ENCODE peak calls at places on chromosome 21, in eight cellular contexts. G is SK-N-SH, Q is HCT116, R is transverse colon, I is stomach, M is H1, K is upper lobe of left lung, F is prostate gland. E is an unnamed sample. For H3K4me1, the result is how much of the 10 kb centered on the place peaks cover.

GRCh38 chr21:41345934-41346685 is 15.7 kb upstream of the MX2 start:
- DNase-seq in G (no peak), Q (no peak), R (no peak), I (peak), M (no peak), K (no peak), F (peak), E (no peak)

GRCh38 chr21:32475162-32475812 is 62.8 kb downstream of the EVA1C start:
- DNase-seq in G (no peak), Q (no peak), R (no peak), I (no peak), M (no peak), K (no peak), F (no peak), E (no peak)

GRCh38 chr21:37184784-37185593 is 82.1 kb downstream of the VPS26C start:
- DNase-seq in G (no peak), Q (no peak), R (no peak), I (no peak), M (no peak), K (no peak), F (no peak), E (no peak)

GRCh38 chr21:25708467-25709065 is 26.1 kb downstream of the ATP5PF start:
- DNase-seq in G (peak), Q (peak), R (peak), I (peak), M (no peak), K (no peak), F (peak), E (no peak)

GRCh38 chr21:35593000-35593502 is 467.3 kb downstream of the SETD4 start:
- DNase-seq in G (no peak), Q (no peak), R (no peak), I (no peak), M (no peak), K (no peak), F (no peak), E (no peak)

GRCh38 chr21:26732442-26733221 is 112.6 kb downstream of the ADAMTS1 start:
- DNase-seq in G (peak), Q (no peak), R (peak), I (peak), M (peak), K (peak), F (no peak), E (no peak)

GRCh38 chr21:40587786-40588353 is 259.1 kb downstream of the DSCAM start:
- DNase-seq in G (no peak), Q (no peak), R (no peak), I (no peak), M (no peak), K (no peak), F (no peak), E (no peak)

GRCh38 chr21:35585155-35585554 is 475.2 kb downstream of the SETD4 start:
- DNase-seq in G (no peak), Q (no peak), R (no peak), I (no peak), M (no peak), K (no peak), F (no peak), E (no peak)

GRCh38 chr21:41848971-41849580 is 30.1 kb downstream of the PRDM15 start:
- DNase-seq in G (no peak), Q (no peak), R (no peak), I (no peak), M (no peak), K (no peak), F (no peak), E (no peak)

GRCh38 chr21:15255359-15256157 is 190.8 kb upstream of the NRIP1 start:
- DNase-seq in G (no peak), Q (no peak), R (no peak), I (no peak), M (no peak), K (no peak), F (no peak), E (no peak)

GRCh38 chr21:46023126-46023985 is 41.8 kb downstream of the COL6A1 start:
- DNase-seq in G (no peak), Q (no peak), R (no peak), I (no peak), M (no peak), K (peak), F (no peak), E (peak)
- H3K4me1 ChIP-seq in G (under half), Q (under half), R (half or more), I (under half), M (under half), K (under half), F (under half), E (half or more)

DNA sequence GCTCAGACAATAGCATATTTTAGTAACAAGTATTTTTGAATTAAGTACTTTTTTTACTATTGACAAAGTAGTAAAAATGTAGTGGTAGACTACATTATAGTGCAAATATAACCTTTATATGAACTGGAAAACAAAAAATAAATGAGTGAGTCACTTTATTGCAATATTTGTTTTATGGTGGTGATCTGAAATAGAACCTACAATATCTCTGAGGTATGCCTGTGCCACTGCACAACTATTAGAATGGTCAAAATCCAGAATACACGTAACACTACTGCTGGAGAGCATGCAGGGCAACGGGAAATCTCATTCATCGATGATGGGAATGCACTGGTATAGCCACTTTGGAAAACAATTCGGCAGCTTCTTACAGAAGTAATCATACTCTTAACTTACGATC is 349.0 kb upstream of the NCAM2 start:
- DNase-seq in G (no peak), Q (no peak), R (no peak), I (no peak), M (no peak), K (no peak), F (no peak), E (no peak)
- TF ChIP-seq POLR2AphosphoS5 in G (no peak), Q (no peak), R (no peak), I (no peak), M (no peak), K (no peak), F (no peak), E (no peak)

GRCh38 chr21:28883931-28884330 is 108.7 kb downstream of the LTN1 start:
- DNase-seq in G (no peak), Q (no peak), R (no peak), I (no peak), M (no peak), K (no peak), F (no peak), E (no peak)
- H3K4me1 ChIP-seq in G (under half), Q (under half), R (under half), I (under half), M (under half), K (under half), F (under half), E (under half)

GRCh38 chr21:43728467-43729390 is 9.8 kb downstream of the PDXK start:
- DNase-seq in G (peak), Q (peak), R (peak), I (peak), M (peak), K (peak), F (peak), E (peak)

GRCh38 chr21:43723648-43724047 is 4.7 kb downstream of the PDXK start:
- DNase-seq in G (no peak), Q (no peak), R (no peak), I (no peak), M (no peak), K (no peak), F (no peak), E (no peak)

GRCh38 chr21:43726686-43727570 is 8.0 kb downstream of the PDXK start:
- DNase-seq in G (no peak), Q (no peak), R (no peak), I (no peak), M (no peak), K (no peak), F (no peak), E (no peak)

GRCh38 chr21:43731476-43731875 is 12.5 kb downstream of the PDXK start:
- DNase-seq in G (no peak), Q (no peak), R (no peak), I (peak), M (no peak), K (no peak), F (no peak), E (no peak)

DNA sequence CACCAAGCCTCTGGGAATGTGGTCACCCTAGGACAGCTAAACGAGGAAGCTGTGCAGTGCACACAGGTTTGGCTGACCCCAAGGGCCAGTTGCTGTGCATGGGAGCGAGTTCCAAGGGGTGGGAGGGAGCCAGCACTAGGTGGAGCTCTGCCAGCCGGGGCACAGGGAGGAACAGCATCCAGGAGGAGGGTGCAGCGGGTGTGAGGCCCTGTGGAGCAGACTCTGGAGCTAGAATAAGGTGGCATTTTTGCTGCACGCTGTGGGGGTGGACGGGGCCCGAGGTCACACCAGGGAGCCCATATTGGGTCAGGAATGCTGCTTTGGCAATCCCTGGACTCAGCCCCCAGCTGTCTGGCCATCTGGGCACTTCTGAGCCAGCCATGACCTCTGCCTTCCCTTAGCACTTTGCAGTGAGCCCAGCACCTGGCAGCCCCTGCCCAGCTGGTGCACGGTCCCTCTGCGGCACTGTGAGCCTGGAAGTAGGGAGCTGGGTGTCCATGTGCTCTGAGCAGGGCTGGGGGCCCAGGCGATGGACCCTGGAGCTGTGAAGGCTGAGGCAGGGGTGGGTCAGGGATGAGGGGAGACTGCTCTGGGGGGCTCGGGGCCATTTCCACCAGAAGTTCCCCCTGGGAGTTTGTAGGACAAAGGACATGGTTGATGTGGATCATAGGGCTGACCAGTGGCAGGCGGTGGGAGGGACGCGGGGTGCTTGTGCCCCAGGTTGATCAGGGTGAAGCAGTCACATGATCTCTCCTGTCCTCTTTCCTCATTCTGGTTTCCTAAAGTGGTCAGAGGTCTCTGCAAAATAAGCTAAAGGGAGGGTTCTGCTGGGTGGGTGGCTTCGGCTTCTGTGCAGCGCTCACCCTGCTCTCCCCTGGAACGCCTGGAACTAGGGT is 8.9 kb downstream of the PDXK start:
- DNase-seq in G (no peak), Q (no peak), R (no peak), I (peak), M (no peak), K (no peak), F (no peak), E (no peak)
- TF ChIP-seq POLR2AphosphoS5 in G (no peak), Q (no peak), R (no peak), I (no peak), M (no peak), K (no peak), F (no peak), E (no peak)

GRCh38 chr21:44931137-44931500 is 8.7 kb upstream of the SLX9 start:
- DNase-seq in G (peak), Q (no peak), R (peak), I (no peak), M (no peak), K (no peak), F (no peak), E (no peak)

GRCh38 chr21:44932366-44933181 is 7.3 kb upstream of the SLX9 start:
- DNase-seq in G (peak), Q (no peak), R (peak), I (no peak), M (no peak), K (peak), F (no peak), E (no peak)

GRCh38 chr21:44930543-44930981 is 9.3 kb upstream of the SLX9 start:
- DNase-seq in G (no peak), Q (no peak), R (peak), I (no peak), M (no peak), K (no peak), F (no peak), E (no peak)

GRCh38 chr21:44933199-44933937 is 6.5 kb upstream of the SLX9 start:
- DNase-seq in G (no peak), Q (no peak), R (no peak), I (no peak), M (no peak), K (peak), F (no peak), E (no peak)

DNA sequence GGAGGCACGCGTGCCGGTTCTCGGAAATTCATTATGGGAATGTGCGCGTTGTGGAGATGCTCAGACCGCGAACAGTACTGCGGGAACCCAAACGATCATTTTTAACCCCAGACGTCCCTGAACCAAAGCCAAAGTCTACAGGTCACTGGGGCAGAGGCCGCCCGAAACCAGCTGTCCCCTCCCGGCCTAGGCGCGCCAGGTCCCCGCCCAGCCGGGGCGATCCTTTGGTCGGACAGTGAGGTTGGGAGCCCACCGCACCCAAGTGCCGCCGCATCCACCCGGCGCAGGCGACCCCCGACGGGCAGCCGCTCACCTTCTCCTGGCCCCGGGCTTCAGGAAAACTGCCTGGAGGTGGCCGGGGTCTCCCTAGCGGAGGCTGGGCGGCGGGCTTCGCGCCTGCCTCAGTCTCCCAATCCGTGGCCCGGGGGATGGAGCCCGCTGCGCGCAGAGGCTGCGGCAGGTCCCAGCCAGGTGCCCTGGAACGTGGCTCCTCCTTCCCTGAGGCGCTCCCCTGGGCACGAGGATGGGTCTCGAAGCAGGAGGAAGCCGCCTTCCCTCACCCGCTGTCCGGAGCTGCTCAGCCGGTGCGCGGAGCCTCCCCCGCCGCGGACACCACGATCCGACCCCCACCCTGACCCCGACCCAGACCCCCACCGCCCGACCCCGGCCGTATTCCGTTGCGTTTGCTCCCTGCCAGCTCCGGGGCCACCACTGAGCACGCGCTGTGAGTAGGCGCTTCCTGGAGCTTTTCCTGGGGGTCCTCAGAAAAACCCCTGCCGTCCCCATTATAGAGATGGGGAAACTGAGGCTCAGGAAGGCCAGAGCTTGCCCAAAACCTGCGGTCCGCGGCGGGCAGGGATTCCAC is 8.1 kb upstream of the SLX9 start:
- DNase-seq in G (no peak), Q (no peak), R (no peak), I (no peak), M (no peak), K (peak), F (no peak), E (no peak)
- H3K4me1 ChIP-seq in G (under half), Q (under half), R (under half), I (under half), M (under half), K (under half), F (under half), E (under half)

DNA sequence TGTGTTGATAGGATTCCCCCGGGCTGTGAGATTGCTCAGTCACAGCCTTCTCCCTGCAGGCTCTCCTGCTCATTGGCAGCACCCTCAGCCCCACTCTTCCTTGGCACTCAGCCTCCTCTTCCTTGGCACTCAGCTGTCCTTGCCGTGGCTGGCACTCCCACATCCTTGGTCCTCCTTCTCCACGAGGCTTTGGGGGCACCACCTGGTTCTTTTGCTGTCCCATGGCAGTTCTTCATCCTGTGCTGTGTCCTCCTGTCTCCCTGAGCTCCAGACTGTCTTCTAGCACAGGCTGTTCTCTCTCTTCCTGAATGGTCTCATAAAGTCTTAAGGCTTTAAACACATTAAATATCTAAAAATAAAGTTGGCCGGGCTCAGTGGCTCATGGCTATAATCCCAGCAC is 27.0 kb downstream of the PKNOX1 start:
- DNase-seq in G (no peak), Q (no peak), R (peak), I (no peak), M (no peak), K (no peak), F (peak), E (peak)
- TF ChIP-seq POLR2AphosphoS5 in G (no peak), Q (no peak), R (peak), I (no peak), M (no peak), K (no peak), F (peak), E (peak)

E was measured in sigmoid colon.